ENCODE peak calls at places on chromosomes 13 and 19, in eight cellular contexts. M is lung, U is psoas muscle, V is cardiac muscle cell, Z is endodermal cell, O is foreskin keratinocyte, Q is left ventricle myocardium inferior, E is tibial nerve. N is an unnamed sample.
A peak's percentile ranks its signal among the peaks of the same experiment; 100 is the strongest.

GRCh38 chr19:10895920-10896319 is 24.6 kb downstream of the CARM1 start:
- DNase-seq in M (no peak), U (no peak), V (no peak), Z (peak; percentile 85), O (no peak), Q (no peak), E (no peak), N (no peak)

GRCh38 chr19:18833849-18834643 is 2.3 kb downstream of the UPF1 start:
- DNase-seq in M (no peak), U (no peak), V (no peak), Z (no peak), O (no peak), Q (no peak), E (no peak), N (no peak)

GRCh38 chr19:35264281-35265125 is 4.3 kb upstream of the USF2 start:
- DNase-seq in M (no peak), U (peak; percentile 50), V (no peak), Z (peak; percentile 39), O (no peak), Q (no peak), E (peak; percentile 10), N (peak; percentile 10)

GRCh38 chr13:100483836-100484381 is 104.7 kb downstream of the GGACT start:
- DNase-seq in M (no peak), U (no peak), V (no peak), Z (no peak), O (no peak), Q (no peak), E (no peak), N (no peak)

GRCh38 chr19:928471-929259 is 2.8 kb downstream of the ARID3A start:
- DNase-seq in M (no peak), U (no peak), V (peak; percentile 34), Z (peak; percentile 78), O (no peak), Q (no peak), E (no peak), N (peak; percentile 22)

GRCh38 chr19:31352296-31352781 is 3.1 kb upstream of the TSHZ3 start:
- DNase-seq in M (no peak), U (no peak), V (no peak), Z (peak; percentile 64), O (no peak), Q (no peak), E (no peak), N (no peak)

GRCh38 chr13:101979825-101980224 is 422.0 kb downstream of the FGF14 start:
- DNase-seq in M (no peak), U (no peak), V (no peak), Z (no peak), O (no peak), Q (no peak), E (no peak), N (no peak)

GRCh38 chr19:11446652-11447301 is 11.3 kb downstream of the PRKCSH start:
- DNase-seq in M (peak; percentile 61), U (peak; percentile 80), V (peak; percentile 46), Z (peak; percentile 91), O (no peak), Q (peak; percentile 56), E (no peak), N (no peak)

GRCh38 chr13:31725841-31726240 is 13.5 kb upstream of the RXFP2 start:
- DNase-seq in M (no peak), U (no peak), V (no peak), Z (no peak), O (no peak), Q (no peak), E (no peak), N (no peak)

GRCh38 chr19:31938675-31939074 is 406.7 kb upstream of the ZNF507 start:
- DNase-seq in M (no peak), U (no peak), V (no peak), Z (no peak), O (no peak), Q (no peak), E (no peak), N (no peak)

GRCh38 chr13:112477070-112477619 is 101.0 kb downstream of the SPACA7 start:
- DNase-seq in M (no peak), U (no peak), V (no peak), Z (no peak), O (no peak), Q (no peak), E (no peak), N (no peak)

GRCh38 chr13:76637651-76638111 is 248.5 kb downstream of the KCTD12 start:
- DNase-seq in M (no peak), U (no peak), V (peak; percentile 17), Z (no peak), O (no peak), Q (no peak), E (no peak), N (no peak)

GRCh38 chr13:25756916-25757315 is 294.9 kb downstream of the SHISA2 start:
- DNase-seq in M (no peak), U (no peak), V (no peak), Z (peak; percentile 62), O (no peak), Q (no peak), E (no peak), N (no peak)

GRCh38 chr13:92572190-92572589 is 654.4 kb upstream of the GPC6 start:
- DNase-seq in M (no peak), U (no peak), V (no peak), Z (no peak), O (no peak), Q (no peak), E (no peak), N (no peak)

GRCh38 chr19:10863107-10863700 is 8.1 kb upstream of the CARM1 start:
- DNase-seq in M (no peak), U (no peak), V (peak; percentile 38), Z (peak; percentile 64), O (peak; percentile 24), Q (no peak), E (no peak), N (peak; percentile 42)

GRCh38 chr13:42011601-42012401 is 36.6 kb upstream of the DGKH start:
- DNase-seq in M (no peak), U (no peak), V (no peak), Z (peak; percentile 75), O (no peak), Q (no peak), E (no peak), N (no peak)

GRCh38 chr13:108227651-108228272 is 9.6 kb downstream of the ABHD13 start:
- DNase-seq in M (no peak), U (no peak), V (peak; percentile 64), Z (no peak), O (no peak), Q (no peak), E (no peak), N (no peak)

GRCh38 chr13:62418872-62419271 is 1003.2 kb upstream of the PCDH20 start:
- DNase-seq in M (no peak), U (no peak), V (peak; percentile 53), Z (no peak), O (peak; percentile 53), Q (no peak), E (no peak), N (no peak)

GRCh38 chr13:93621966-93622365 is 395.4 kb downstream of the GPC6 start:
- DNase-seq in M (no peak), U (no peak), V (no peak), Z (no peak), O (no peak), Q (no peak), E (no peak), N (no peak)

GRCh38 chr19:46613525-46613924 is 11.4 kb downstream of the PTGIR start:
- DNase-seq in M (no peak), U (peak; percentile 39), V (no peak), Z (peak; percentile 44), O (no peak), Q (peak; percentile 13), E (no peak), N (peak; percentile 24)

GRCh38 chr13:77028202-77028601 is 1.2 kb upstream of the FBXL3 start:
- DNase-seq in M (no peak), U (no peak), V (peak; percentile 50), Z (no peak), O (no peak), Q (no peak), E (no peak), N (peak; percentile 63)

GRCh38 chr19:28019901-28020300 is 1193.0 kb downstream of the UQCRFS1 start:
- DNase-seq in M (no peak), U (no peak), V (no peak), Z (no peak), O (no peak), Q (no peak), E (no peak), N (no peak)

GRCh38 chr13:79405501-79405830 is 589 bp downstream of the RBM26 start:
- DNase-seq in M (no peak), U (no peak), V (no peak), Z (no peak), O (no peak), Q (no peak), E (no peak), N (no peak)

GRCh38 chr19:3111586-3112247 is 17.6 kb downstream of the GNA11 start:
- DNase-seq in M (no peak), U (no peak), V (no peak), Z (no peak), O (no peak), Q (no peak), E (no peak), N (no peak)
- H3K4me1 ChIP-seq in M (no peaks in the 10 kb centered on the region), U (no peaks in the 10 kb centered on the region), V (no peaks in the 10 kb centered on the region), Z (no peaks in the 10 kb centered on the region), O (no peaks in the 10 kb centered on the region), Q (peaks cover 58% of the 10 kb centered on the region), E (peaks cover 32% of the 10 kb centered on the region), N (no peaks in the 10 kb centered on the region)

GRCh38 chr19:50536662-50537305 is 23.1 kb upstream of the ASPDH start:
- DNase-seq in M (no peak), U (no peak), V (no peak), Z (no peak), O (no peak), Q (no peak), E (no peak), N (no peak)
- TF ChIP-seq CTCF in M (no peak), U (no peak), V (no peak), Z (peak; percentile 41), O (peak; percentile 21), Q (no peak), E (no peak), N (no peak)

GRCh38 chr19:6588508-6589345 is 2.2 kb downstream of the CD70 start:
- DNase-seq in M (no peak), U (no peak), V (no peak), Z (no peak), O (no peak), Q (no peak), E (no peak), N (no peak)

GRCh38 chr19:6589711-6590457 is 1.1 kb downstream of the CD70 start:
- DNase-seq in M (no peak), U (no peak), V (no peak), Z (no peak), O (peak; percentile 25), Q (no peak), E (no peak), N (no peak)

GRCh38 chr19:6586726-6587092 is 4.2 kb downstream of the CD70 start:
- DNase-seq in M (no peak), U (no peak), V (no peak), Z (no peak), O (no peak), Q (no peak), E (no peak), N (no peak)

GRCh38 chr19:6587093-6587820 is 3.7 kb downstream of the CD70 start:
- DNase-seq in M (no peak), U (no peak), V (peak; percentile 17), Z (peak; percentile 73), O (peak; percentile 34), Q (no peak), E (no peak), N (no peak)

GRCh38 chr19:6587998-6588507 is 2.9 kb downstream of the CD70 start:
- DNase-seq in M (no peak), U (no peak), V (no peak), Z (no peak), O (no peak), Q (no peak), E (no peak), N (no peak)
- H3K4me1 ChIP-seq in M (no peaks in the 10 kb centered on the region), U (no peaks in the 10 kb centered on the region), V (peaks cover 6% of the 10 kb centered on the region), Z (no peaks in the 10 kb centered on the region), O (no peaks in the 10 kb centered on the region), Q (peaks cover 41% of the 10 kb centered on the region), E (peaks cover 39% of the 10 kb centered on the region), N (no peaks in the 10 kb centered on the region)

GRCh38 chr13:36848228-36848982 is 29.4 kb downstream of the RFXAP start:
- DNase-seq in M (no peak), U (no peak), V (peak; percentile 16), Z (peak; percentile 60), O (peak; percentile 4), Q (no peak), E (no peak), N (no peak)
- TF ChIP-seq CTCF in M (no peak), U (no peak), V (no peak), Z (peak; percentile 66), O (peak; percentile 43), Q (peak; percentile 36), E (no peak), N (no peak)

N was measured in uterus.